ENCODE peak calls at places on chromosomes 12 and 14, in six cellular contexts. B, I, Q, X, L and N are unnamed samples.

GRCh38 chr12:121989266-121989950 is 32.3 kb upstream of the BCL7A start:
- DNase-seq in Q (no peak), X (no peak), B (no peak), I (no peak), L (no peak), N (no peak)

GRCh38 chr12:117502633-117503032 is 141.2 kb upstream of the NOS1 start:
- DNase-seq in L (no peak), Q (no peak), I (no peak), X (no peak), B (no peak), N (no peak)

GRCh38 chr14:76576047-76576741 is 185.1 kb upstream of the VASH1 start:
- DNase-seq in I (no peak), L (no peak), B (peak; percentile 32), Q (no peak), X (no peak), N (peak; percentile 7)

GRCh38 chr12:6970096-6970527 is 352 bp downstream of the PHB2 start:
- DNase-seq in I (no peak), X (peak; percentile 43), Q (no peak), L (no peak), B (no peak), N (peak; percentile 10)

GRCh38 chr12:27610380-27610779 is 85.9 kb upstream of the REP15 start:
- DNase-seq in Q (peak; percentile 76), B (peak; percentile 55), L (no peak), I (no peak), X (no peak), N (peak; percentile 79)

GRCh38 chr12:72511906-72512305 is 239.7 kb downstream of the TRHDE start:
- DNase-seq in I (no peak), Q (peak; percentile 89), L (no peak), X (no peak), B (peak; percentile 1), N (peak; percentile 5)

GRCh38 chr12:110012137-110012536 is 12.9 kb downstream of the ANKRD13A start:
- DNase-seq in Q (no peak), L (no peak), X (peak; percentile 84), B (peak; percentile 26), I (no peak), N (peak; percentile 25)

GRCh38 chr12:10191865-10192264 is 13.0 kb downstream of the TMEM52B start:
- DNase-seq in X (no peak), Q (peak; percentile 87), I (no peak), B (no peak), L (no peak), N (peak; percentile 77)

GRCh38 chr14:92549096-92549852 is 35.7 kb downstream of the RIN3 start:
- DNase-seq in X (no peak), I (no peak), L (no peak), Q (no peak), B (peak; percentile 26), N (no peak)

GRCh38 chr12:59030415-59030814 is 110.1 kb upstream of the LRIG3 start:
- DNase-seq in X (no peak), I (no peak), L (no peak), Q (no peak), B (no peak), N (no peak)

GRCh38 chr12:25566550-25566949 is 13.5 kb upstream of the LMNTD1 start:
- DNase-seq in L (no peak), B (no peak), I (no peak), Q (no peak), X (no peak), N (no peak)

GRCh38 chr14:40447032-40447431 is 1014.8 kb upstream of the FBXO33 start:
- DNase-seq in Q (no peak), L (no peak), I (no peak), X (no peak), B (no peak), N (no peak)

GRCh38 chr14:92651793-92652382 is 96.5 kb downstream of the LGMN start:
- DNase-seq in X (peak; percentile 62), I (peak; percentile 76), L (no peak), Q (no peak), B (no peak), N (no peak)

GRCh38 chr12:75754698-75755097 is 243.3 kb upstream of the KRR1 start:
- DNase-seq in I (no peak), B (no peak), Q (peak; percentile 56), L (no peak), X (no peak), N (peak; percentile 34)

GRCh38 chr14:66955159-66955558 is 234.1 kb upstream of the GARIN2 start:
- DNase-seq in B (no peak), Q (no peak), L (no peak), X (no peak), I (no peak), N (no peak)

GRCh38 chr12:88472775-88473174 is 107.5 kb downstream of the KITLG start:
- DNase-seq in I (no peak), Q (peak; percentile 84), B (peak; percentile 25), X (no peak), L (no peak), N (peak; percentile 74)

GRCh38 chr14:33307691-33308369 is 369.2 kb downstream of the NPAS3 start:
- DNase-seq in L (no peak), Q (peak; percentile 92), I (no peak), X (no peak), B (peak; percentile 69), N (peak; percentile 91)

GRCh38 chr14:96783306-96784224 is 13.6 kb upstream of the VRK1 start:
- DNase-seq in L (no peak), B (no peak), X (no peak), I (peak; percentile 91), Q (peak; percentile 39), N (peak; percentile 10)

GRCh38 chr12:19435831-19436497 is 3.3 kb upstream of the AEBP2 start:
- DNase-seq in X (no peak), L (no peak), B (no peak), Q (no peak), I (no peak), N (no peak)

GRCh38 chr14:95242870-95243269 is 76.8 kb downstream of the CLMN start:
- DNase-seq in X (no peak), Q (no peak), L (no peak), B (no peak), I (no peak), N (no peak)

GRCh38 chr14:84209021-84209420 is 1320.9 kb upstream of the FLRT2 start:
- DNase-seq in B (no peak), I (no peak), L (no peak), X (no peak), Q (no peak), N (no peak)

GRCh38 chr12:107530706-107531105 is 154.9 kb upstream of the PWP1 start:
- DNase-seq in L (no peak), I (no peak), Q (no peak), X (no peak), B (no peak), N (peak; percentile 69)
- TF ChIP-seq CTCF in L (no peak), I (no peak), Q (no peak), X (no peak), B (no peak), N (no peak)

GRCh38 chr12:92393504-92393903 is 247.9 kb upstream of the BTG1 start:
- DNase-seq in Q (no peak), I (no peak), L (no peak), X (no peak), B (no peak), N (no peak)
- TF ChIP-seq CTCF in Q (no peak), I (no peak), L (no peak), X (no peak), B (no peak), N (no peak)

GRCh38 chr12:124567673-124568373 is 411 bp upstream of the NCOR2 start:
- DNase-seq in X (peak; percentile 91), L (peak; percentile 75), I (peak; percentile 92), Q (peak; percentile 94), B (peak; percentile 99), N (peak; percentile 91)

GRCh38 chr12:124565656-124566180 is 1.7 kb downstream of the NCOR2 start:
- DNase-seq in Q (no peak), X (no peak), I (no peak), L (no peak), B (no peak), N (no peak)

GRCh38 chr12:124566181-124567034 is 1.0 kb downstream of the NCOR2 start:
- DNase-seq in Q (peak; percentile 68), I (peak; percentile 84), X (peak; percentile 63), L (peak; percentile 91), B (peak; percentile 78), N (peak; percentile 63)

GRCh38 chr12:124568431-124569374 is 1.3 kb upstream of the NCOR2 start:
- DNase-seq in L (peak; percentile 71), I (peak; percentile 98), X (peak; percentile 78), B (peak; percentile 97), Q (peak; percentile 94), N (peak; percentile 97)

GRCh38 chr12:124567035-124567672 is at the start of gene NCOR2:
- DNase-seq in I (peak; percentile 79), Q (no peak), B (no peak), X (peak; percentile 71), L (no peak), N (no peak)
- TF ChIP-seq CTCF in I (no peak), Q (no peak), B (no peak), X (no peak), L (no peak), N (no peak)

GRCh38 chr12:115232455-115233156 is 548.6 kb upstream of the TBX3 start:
- DNase-seq in Q (peak; percentile 49), X (no peak), L (no peak), B (peak; percentile 77), I (no peak), N (peak; percentile 98)

GRCh38 chr12:115228434-115228833 is 544.5 kb upstream of the TBX3 start:
- DNase-seq in X (no peak), B (no peak), L (no peak), Q (no peak), I (no peak), N (no peak)

GRCh38 chr12:115227137-115227615 is 543.2 kb upstream of the TBX3 start:
- DNase-seq in L (no peak), Q (peak; percentile 68), X (no peak), B (peak; percentile 60), I (no peak), N (peak; percentile 96)

GRCh38 chr12:115229517-115229916 is 545.5 kb upstream of the TBX3 start:
- DNase-seq in Q (no peak), L (no peak), B (no peak), I (no peak), X (no peak), N (no peak)

DNA sequence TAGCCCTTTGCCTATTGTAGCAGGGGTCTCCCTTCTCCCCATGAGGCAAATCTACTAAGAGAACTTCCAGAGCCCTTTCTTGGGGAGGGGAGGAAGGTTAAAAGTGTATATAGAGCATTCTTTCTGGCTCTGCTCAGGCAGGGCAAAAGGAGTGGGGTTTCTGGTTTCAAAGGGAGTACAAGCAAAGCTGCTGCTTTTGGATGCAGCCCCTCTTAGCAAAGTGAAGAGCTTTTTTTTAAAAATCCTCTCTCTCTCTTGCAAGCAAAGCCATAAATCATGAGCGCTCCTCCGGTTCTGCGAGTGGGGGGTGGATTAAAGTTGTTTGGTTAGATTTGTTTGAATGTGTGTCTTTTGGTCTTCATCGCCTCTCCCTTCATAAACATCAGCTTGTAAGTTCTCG is 546.6 kb upstream of the TBX3 start:
- DNase-seq in X (no peak), B (no peak), Q (no peak), L (no peak), I (no peak), N (no peak)
- TF ChIP-seq CTCF in X (no peak), B (no peak), Q (no peak), L (no peak), I (no peak), N (no peak)

GRCh38 chr14:29548948-29549370 is 378.7 kb downstream of the PRKD1 start:
- DNase-seq in I (peak; percentile 50), L (no peak), X (peak; percentile 54), B (peak; percentile 84), Q (peak; percentile 50), N (peak; percentile 81)
- TF ChIP-seq CTCF in I (peak; percentile 25), L (peak; percentile 72), X (peak; percentile 26), B (peak; percentile 53), Q (peak; percentile 52), N (peak; percentile 57)

GRCh38 chr14:60561845-60562746 is 53.1 kb downstream of the SIX6 start:
- DNase-seq in B (peak; percentile 81), Q (peak; percentile 61), L (peak; percentile 83), I (peak; percentile 67), X (peak; percentile 81), N (peak; percentile 87)
- TF ChIP-seq CTCF in B (peak; percentile 74), Q (peak; percentile 69), L (peak; percentile 91), I (peak; percentile 69), X (peak; percentile 75), N (peak; percentile 90)